ENCODE peak calls at places on chromosome 3, in seven cellular contexts. One of them, this sample, is unnamed.

GRCh38 chr3:120743081-120743365 is 479 bp downstream of the GTF2E1 start:
- DNase-seq in pons: no peak
- DNase-seq in cardiac muscle cell: no peak
- DNase-seq in Calu3: no peak
- DNase-seq in dermis microvascular lymphatic vessel endothelial cell: no peak
- DNase-seq in EL: peak
- DNase-seq in Panc1: no peak
- DNase-seq in this sample: no peak

GRCh38 chr3:99645277-99646106 is 7.1 kb downstream of the COL8A1 start:
- DNase-seq in pons: peak
- DNase-seq in cardiac muscle cell: peak
- DNase-seq in EL: peak
- DNase-seq in dermis microvascular lymphatic vessel endothelial cell: no peak
- DNase-seq in Calu3: peak
- DNase-seq in Panc1: peak
- DNase-seq in this sample: peak

GRCh38 chr3:151895881-151896661 is 22.6 kb downstream of the SUCNR1 start:
- DNase-seq in cardiac muscle cell: no peak
- DNase-seq in pons: no peak
- DNase-seq in EL: peak
- DNase-seq in Panc1: no peak
- DNase-seq in Calu3: no peak
- DNase-seq in dermis microvascular lymphatic vessel endothelial cell: no peak
- DNase-seq in this sample: no peak

GRCh38 chr3:189981668-189982067 is 139.0 kb downstream of the P3H2 start:
- DNase-seq in cardiac muscle cell: no peak
- DNase-seq in EL: peak
- DNase-seq in Calu3: peak
- DNase-seq in Panc1: no peak
- DNase-seq in pons: no peak
- DNase-seq in dermis microvascular lymphatic vessel endothelial cell: peak
- DNase-seq in this sample: peak

GRCh38 chr3:30630238-30631030 is 24.0 kb downstream of the TGFBR2 start:
- DNase-seq in pons: no peak
- DNase-seq in EL: no peak
- DNase-seq in Panc1: no peak
- DNase-seq in Calu3: no peak
- DNase-seq in cardiac muscle cell: no peak
- DNase-seq in dermis microvascular lymphatic vessel endothelial cell: no peak
- DNase-seq in this sample: no peak

GRCh38 chr3:170721563-170721962 is 135.7 kb upstream of the SLC7A14 start:
- DNase-seq in EL: no peak
- DNase-seq in dermis microvascular lymphatic vessel endothelial cell: no peak
- DNase-seq in pons: no peak
- DNase-seq in Calu3: no peak
- DNase-seq in Panc1: no peak
- DNase-seq in cardiac muscle cell: no peak
- DNase-seq in this sample: no peak

GRCh38 chr3:190862209-190863118 is at the start of gene GMNC:
- DNase-seq in pons: peak
- DNase-seq in cardiac muscle cell: peak
- DNase-seq in Panc1: peak
- DNase-seq in Calu3: peak
- DNase-seq in EL: peak
- DNase-seq in dermis microvascular lymphatic vessel endothelial cell: peak
- DNase-seq in this sample: peak

GRCh38 chr3:13783556-13783955 is 96.3 kb downstream of the WNT7A start:
- DNase-seq in Calu3: no peak
- DNase-seq in cardiac muscle cell: no peak
- DNase-seq in Panc1: no peak
- DNase-seq in EL: no peak
- DNase-seq in pons: no peak
- DNase-seq in dermis microvascular lymphatic vessel endothelial cell: no peak
- DNase-seq in this sample: no peak